ENCODE peak calls at places on chromosomes 7 and 10, in eight cellular contexts. Z is lung; R is PC-3; H is ascending aorta; M is CD8-positive, alpha-beta T cell; U is hepatocyte; A is coronary artery; D is fibroblast of pulmonary artery. P is an unnamed sample.
A peak's percentile ranks its signal among the peaks of the same experiment; 100 is the strongest.

GRCh38 chr10:87750001-87750651 is 67.9 kb downstream of the ATAD1 start:
- DNase-seq in R (no peak), D (peak; percentile 28), Z (no peak), M (no peak), U (no peak), A (no peak), H (no peak), P (no peak)

GRCh38 chr7:112236597-112236996 is 30.1 kb downstream of the ZNF277 start:
- DNase-seq in U (no peak), Z (no peak), R (peak; percentile 57), M (no peak), A (no peak), H (no peak), D (no peak), P (no peak)

GRCh38 chr7:99693427-99694200 is 13.8 kb upstream of the CYP3A5 start:
- DNase-seq in H (no peak), A (no peak), M (peak; percentile 46), D (no peak), U (peak; percentile 86), R (no peak), Z (no peak), P (no peak)

GRCh38 chr7:31948041-31948440 is 122.2 kb downstream of the PDE1C start:
- DNase-seq in Z (no peak), R (peak; percentile 93), H (no peak), U (peak; percentile 70), M (no peak), A (no peak), D (peak; percentile 61), P (no peak)

GRCh38 chr10:77614778-77615625 is 22.6 kb downstream of the KCNMA1 start:
- DNase-seq in A (no peak), D (no peak), H (no peak), R (peak; percentile 63), M (no peak), Z (no peak), U (peak; percentile 57), P (no peak)

GRCh38 chr10:99695761-99696160 is 36.2 kb downstream of the COX15 start:
- DNase-seq in U (no peak), A (no peak), H (no peak), M (no peak), D (no peak), R (no peak), Z (no peak), P (no peak)

GRCh38 chr7:67653856-67654442 is 657.3 kb downstream of the TYW1 start:
- DNase-seq in U (no peak), H (no peak), D (no peak), R (no peak), A (no peak), M (no peak), Z (no peak), P (no peak)

GRCh38 chr7:23467731-23468720 is 2.3 kb downstream of the IGF2BP3 start:
- DNase-seq in H (no peak), D (peak; percentile 70), M (no peak), A (no peak), U (peak; percentile 76), R (peak; percentile 28), Z (no peak), P (no peak)

GRCh38 chr7:158063850-158064610 is 523.6 kb downstream of the PTPRN2 start:
- DNase-seq in H (no peak), D (no peak), R (no peak), M (no peak), U (no peak), Z (no peak), A (no peak), P (no peak)

GRCh38 chr10:132643709-132644543 is 106.3 kb downstream of the INPP5A start:
- DNase-seq in U (no peak), A (peak; percentile 64), H (no peak), M (no peak), Z (no peak), D (no peak), R (no peak), P (no peak)

GRCh38 chr7:69790915-69791473 is 192.7 kb downstream of the AUTS2 start:
- DNase-seq in A (no peak), M (no peak), H (no peak), Z (no peak), R (no peak), D (no peak), U (no peak), P (no peak)

GRCh38 chr7:94028768-94029167 is 24.6 kb upstream of the BET1 start:
- DNase-seq in D (peak; percentile 37), U (no peak), M (no peak), Z (no peak), R (peak; percentile 54), H (no peak), A (no peak), P (no peak)

GRCh38 chr7:94030634-94031033 is 26.5 kb upstream of the BET1 start:
- DNase-seq in A (no peak), M (no peak), U (no peak), H (no peak), D (no peak), R (no peak), Z (no peak), P (no peak)

GRCh38 chr7:94031865-94032264 is 27.7 kb upstream of the BET1 start:
- DNase-seq in M (no peak), A (no peak), R (no peak), H (no peak), D (no peak), Z (no peak), U (no peak), P (no peak)
- TF ChIP-seq CTCF in M (no peak), A (no peak), R (no peak), H (no peak), D (no peak), Z (no peak), U (no peak), P (no peak)

DNA sequence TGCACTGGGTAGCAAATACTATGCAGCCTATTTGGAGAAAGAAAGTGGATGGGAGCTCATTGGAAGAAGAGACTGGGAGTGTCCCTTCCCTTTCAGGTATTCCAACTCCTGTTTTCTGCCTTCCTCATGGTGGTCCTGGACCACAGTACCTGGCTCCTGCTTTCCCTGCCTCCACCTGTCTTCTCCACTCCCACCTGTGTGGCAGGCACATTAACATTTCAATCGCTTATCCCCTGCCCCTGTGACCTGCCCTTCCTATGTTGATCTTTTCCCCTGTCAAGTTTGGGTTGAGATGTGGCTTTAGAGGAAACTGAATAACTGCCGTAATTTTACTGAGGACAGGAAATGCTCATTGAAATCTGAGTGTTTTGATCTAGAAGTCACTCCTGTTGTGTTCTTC is 415.8 kb upstream of the PODXL start:
- DNase-seq in H (no peak), Z (no peak), M (no peak), A (no peak), R (no peak), U (no peak), D (no peak), P (no peak)
- TF ChIP-seq CTCF in H (no peak), Z (no peak), M (no peak), A (no peak), R (no peak), U (no peak), D (no peak), P (no peak)

DNA sequence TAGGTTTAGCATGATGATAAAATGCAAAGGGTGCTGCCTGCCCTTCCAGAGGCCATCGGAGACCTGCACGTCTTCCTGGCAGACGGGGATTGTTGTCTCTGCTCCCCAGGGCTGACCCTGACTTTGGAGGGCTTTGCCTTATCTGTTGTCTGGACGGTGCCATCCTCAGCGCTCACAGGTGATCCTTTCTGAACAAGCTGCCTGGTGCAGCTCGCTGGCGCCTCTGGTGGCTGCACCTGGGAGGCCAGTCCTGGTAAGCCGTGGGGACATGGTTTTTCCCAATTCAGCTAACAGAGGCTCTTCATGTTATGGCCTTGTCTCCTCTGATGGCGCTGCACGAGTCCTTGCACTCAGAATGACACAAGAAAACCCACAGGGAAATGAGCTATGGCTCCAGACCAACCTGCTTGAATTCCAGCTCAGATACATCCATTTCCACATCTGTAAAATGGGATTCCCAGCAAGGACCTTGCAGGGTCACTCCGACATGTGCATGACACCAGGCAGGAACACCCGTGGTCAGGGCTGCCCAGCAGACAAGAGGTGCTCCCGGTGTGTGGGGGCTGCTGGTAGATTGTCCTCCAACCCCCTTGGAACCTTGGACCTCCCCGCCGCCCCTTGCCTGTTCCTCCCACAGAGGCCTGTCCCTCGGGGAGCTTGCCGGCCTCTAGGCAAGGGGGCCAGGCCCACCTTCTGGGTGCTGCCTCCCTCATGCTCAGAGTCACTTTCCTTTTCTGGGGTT is 50.4 kb upstream of the SHH start:
- DNase-seq in D (no peak), H (no peak), A (peak; percentile 29), U (no peak), M (peak; percentile 8), R (no peak), Z (no peak), P (peak; percentile 80)
- TF ChIP-seq CTCF in D (no peak), H (no peak), A (no peak), U (no peak), M (no peak), R (peak; percentile 71), Z (no peak), P (peak; percentile 15)

GRCh38 chr7:28411876-28412662 is at the start of gene CREB5:
- DNase-seq in U (peak; percentile 42), H (no peak), Z (no peak), D (peak; percentile 35), A (no peak), M (no peak), R (peak; percentile 36), P (no peak)
- TF ChIP-seq CTCF in U (peak; percentile 48), H (no peak), Z (no peak), D (peak; percentile 42), A (no peak), M (no peak), R (peak; percentile 62), P (peak; percentile 32)

GRCh38 chr7:29764227-29764626 is 42.1 kb upstream of the WIPF3 start:
- DNase-seq in A (no peak), M (no peak), Z (no peak), U (no peak), R (peak; percentile 11), D (no peak), H (no peak), P (no peak)
- TF ChIP-seq CTCF in A (no peak), M (no peak), Z (no peak), U (no peak), R (peak; percentile 32), D (no peak), H (no peak), P (no peak)